ENCODE peak calls at places on chromosomes 12 and 14, in four cellular contexts. F, L, I and U are unnamed samples. For H3K9me3 and H3K27me3, the result is how much of the 10 kb centered on the place peaks cover.

GRCh38 chr12:122111070-122111750 is 32.7 kb downstream of the MLXIP start:
- DNase-seq in F (no peak), I (no peak), L (no peak), U (no peak)

GRCh38 chr14:92610849-92611271 is 97.3 kb downstream of the RIN3 start:
- DNase-seq in L (no peak), F (no peak), I (no peak), U (peak)

GRCh38 chr12:10982244-10982643 is 4.5 kb downstream of the TAS2R50 start:
- DNase-seq in I (no peak), F (peak), L (no peak), U (no peak)

GRCh38 chr14:104868060-104868740 is 3.1 kb downstream of the CEP170B start:
- DNase-seq in I (no peak), F (no peak), L (peak), U (peak)

GRCh38 chr12:18689781-18690180 is 48.0 kb downstream of the PLCZ1 start:
- DNase-seq in F (no peak), I (no peak), L (no peak), U (no peak)

GRCh38 chr14:60926002-60926401 is 54.9 kb downstream of the TRMT5 start:
- DNase-seq in I (no peak), L (no peak), F (no peak), U (no peak)

GRCh38 chr14:95557291-95557690 is 22.4 kb downstream of the GLRX5 start:
- DNase-seq in F (no peak), L (no peak), I (no peak), U (no peak)

GRCh38 chr12:120455302-120455701 is 9.1 kb downstream of the GATC start:
- DNase-seq in F (no peak), I (peak), L (no peak), U (no peak)

GRCh38 chr14:47826809-47827208 is 151.4 kb upstream of the MDGA2 start:
- DNase-seq in L (no peak), I (no peak), F (no peak), U (no peak)

GRCh38 chr14:89184952-89185351 is 232.1 kb downstream of the FOXN3 start:
- DNase-seq in L (no peak), I (no peak), F (no peak), U (no peak)

GRCh38 chr12:110200124-110200417 is 75.9 kb downstream of the IFT81 start:
- DNase-seq in I (no peak), F (no peak), L (no peak), U (no peak)

GRCh38 chr12:43100231-43100630 is 451.8 kb downstream of the ADAMTS20 start:
- DNase-seq in I (no peak), L (no peak), F (no peak), U (no peak)

GRCh38 chr14:86091811-86092210 is 561.9 kb downstream of the FLRT2 start:
- DNase-seq in I (no peak), F (no peak), L (no peak), U (no peak)

GRCh38 chr14:24054646-24055045 is 2.8 kb downstream of the CARMIL3 start:
- DNase-seq in F (no peak), L (no peak), I (no peak), U (no peak)

GRCh38 chr14:68688872-68689371 is 103.9 kb downstream of the ZFP36L1 start:
- DNase-seq in I (no peak), F (no peak), L (no peak), U (no peak)

GRCh38 chr14:50362791-50363733 is 33.6 kb downstream of the CDKL1 start:
- DNase-seq in I (no peak), F (peak), L (no peak), U (no peak)

GRCh38 chr14:51295666-51296263 is 55.7 kb downstream of the TMX1 start:
- DNase-seq in L (no peak), F (no peak), I (no peak), U (no peak)

GRCh38 chr12:117013726-117014125 is 85.5 kb downstream of the TESC start:
- DNase-seq in L (no peak), I (no peak), F (no peak), U (no peak)

GRCh38 chr14:105116451-105117256 is 51.4 kb upstream of the GPR132 start:
- DNase-seq in I (no peak), L (no peak), F (no peak), U (no peak)

GRCh38 chr14:64388533-64389243 is 535 bp downstream of the MTHFD1 start:
- DNase-seq in F (no peak), L (peak), I (peak), U (no peak)

GRCh38 chr12:13347241-13348043 is 150.9 kb downstream of the EMP1 start:
- DNase-seq in F (no peak), I (no peak), L (no peak), U (no peak)

GRCh38 chr14:51342226-51342625 is 102.2 kb downstream of the TMX1 start:
- DNase-seq in I (no peak), L (no peak), F (no peak), U (no peak)

GRCh38 chr12:67665679-67666078 is 17.1 kb downstream of the DYRK2 start:
- DNase-seq in F (no peak), L (no peak), I (no peak), U (no peak)

GRCh38 chr14:73746540-73747385 is 32.6 kb upstream of the PNMA1 start:
- DNase-seq in L (no peak), I (no peak), F (no peak), U (peak)

GRCh38 chr14:26173581-26173980 is 424.3 kb downstream of the NOVA1 start:
- DNase-seq in L (peak), F (no peak), I (no peak), U (no peak)

GRCh38 chr14:40188006-40188405 is 755.8 kb upstream of the FBXO33 start:
- DNase-seq in L (no peak), F (no peak), I (no peak), U (no peak)
- H3K27ac ChIP-seq in L (no peak), F (no peak), I (no peak), U (no peak)

GRCh38 chr14:96629558-96630222 is 127.5 kb downstream of the PAPOLA start:
- DNase-seq in F (no peak), L (no peak), I (no peak), U (no peak)
- H3K9me3 ChIP-seq in F (under half), L (under half), I (under half), U (under half)

GRCh38 chr12:47990351-47991105 is 13.7 kb downstream of the COL2A1 start:
- DNase-seq in L (no peak), I (no peak), F (peak), U (no peak)
- H3K27me3 ChIP-seq in L (under half), I (under half), F (under half), U (under half)

GRCh38 chr12:29751676-29752075 is 32.1 kb downstream of the TMTC1 start:
- DNase-seq in I (no peak), F (no peak), L (no peak), U (no peak)

GRCh38 chr12:29750928-29751220 is 32.9 kb downstream of the TMTC1 start:
- DNase-seq in I (no peak), L (no peak), F (no peak), U (no peak)

GRCh38 chr12:29754235-29755189 is 29.2 kb downstream of the TMTC1 start:
- DNase-seq in F (no peak), L (no peak), I (no peak), U (no peak)

GRCh38 chr12:29752121-29752520 is 31.6 kb downstream of the TMTC1 start:
- DNase-seq in I (no peak), L (no peak), F (no peak), U (no peak)

DNA sequence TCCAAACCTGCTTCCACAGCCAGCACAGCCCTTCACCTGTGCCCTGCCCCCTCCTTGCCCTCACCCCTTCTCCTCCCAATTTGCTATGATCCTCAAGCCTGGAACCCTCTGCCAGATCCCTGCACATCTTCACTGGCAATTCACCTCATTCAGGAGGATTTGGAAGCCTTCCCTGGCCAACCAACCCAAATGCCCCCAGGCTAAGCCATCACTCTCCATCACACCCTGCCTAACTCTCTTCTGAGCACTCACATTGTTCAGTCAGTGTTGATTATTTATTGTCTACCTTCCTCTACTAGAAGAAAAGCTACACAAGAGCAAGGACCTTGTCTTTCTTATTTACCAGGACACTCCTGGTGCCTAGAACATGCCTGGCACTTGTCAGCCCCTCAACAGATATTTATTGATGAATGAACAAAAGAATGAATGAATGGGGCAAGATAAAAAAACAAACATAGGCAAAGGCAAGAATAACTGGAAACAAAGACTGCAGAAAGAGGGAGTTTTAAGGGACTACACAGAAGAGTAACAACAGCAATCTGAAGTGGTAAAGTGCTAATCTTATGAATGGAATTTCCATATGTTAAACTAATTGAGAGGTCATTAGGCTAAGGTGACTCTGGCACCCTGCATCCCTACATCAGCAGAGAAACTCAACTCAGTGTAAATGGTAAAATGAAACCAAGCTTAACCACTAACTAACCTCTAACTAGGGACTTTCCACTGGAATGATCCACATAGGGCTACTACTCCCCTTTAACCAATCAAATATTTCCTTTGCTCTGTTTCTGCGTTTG is 33.4 kb downstream of the TMTC1 start:
- DNase-seq in L (no peak), F (no peak), I (no peak), U (no peak)
- H3K27ac ChIP-seq in L (no peak), F (no peak), I (no peak), U (no peak)

GRCh38 chr12:34358198-34358597 is 335.9 kb downstream of the ALG10 start:
- DNase-seq in F (no peak), L (no peak), I (no peak), U (no peak)
- H3K9me3 ChIP-seq in F (under half), L (under half), I (under half), U (under half)

GRCh38 chr12:4370265-4370664 is 9.2 kb downstream of the FGF23 start:
- DNase-seq in I (no peak), F (no peak), L (no peak), U (no peak)

GRCh38 chr12:4372653-4373052 is 6.9 kb downstream of the FGF23 start:
- DNase-seq in F (no peak), I (no peak), L (no peak), U (no peak)

GRCh38 chr12:4366090-4366489 is 13.4 kb downstream of the FGF23 start:
- DNase-seq in L (no peak), I (no peak), F (no peak), U (no peak)

GRCh38 chr12:4369548-4369947 is 10.0 kb downstream of the FGF23 start:
- DNase-seq in F (no peak), L (no peak), I (no peak), U (no peak)
- H3K27me3 ChIP-seq in F (under half), L (under half), I (under half), U (under half)